ENCODE peak calls at places on chromosomes 3 and 15, in four cellular contexts. One of them, this sample, is unnamed.

GRCh38 chr3:16770792-16771191 is 114.0 kb upstream of the PLCL2 start:
- DNase-seq in thoracic aorta: no peak
- DNase-seq in fibroblast of the aortic adventitia: no peak
- DNase-seq in PC-3: no peak
- DNase-seq in this sample: no peak

GRCh38 chr3:27717200-27717852 is 4.8 kb downstream of the EOMES start:
- DNase-seq in thoracic aorta: no peak
- DNase-seq in fibroblast of the aortic adventitia: no peak
- DNase-seq in PC-3: no peak
- DNase-seq in this sample: no peak

GRCh38 chr15:31964586-31965307 is 65.6 kb upstream of the CHRNA7 start:
- DNase-seq in thoracic aorta: no peak
- DNase-seq in fibroblast of the aortic adventitia: no peak
- DNase-seq in PC-3: no peak
- DNase-seq in this sample: no peak

GRCh38 chr3:15361494-15362214 is 29.3 kb upstream of the SH3BP5 start:
- DNase-seq in thoracic aorta: no peak
- DNase-seq in fibroblast of the aortic adventitia: no peak
- DNase-seq in PC-3: peak; percentile 13
- DNase-seq in this sample: no peak

GRCh38 chr15:101664303-101664913 is 12.2 kb upstream of the TM2D3 start:
- DNase-seq in thoracic aorta: no peak
- DNase-seq in fibroblast of the aortic adventitia: no peak
- DNase-seq in PC-3: peak; percentile 48
- DNase-seq in this sample: no peak

GRCh38 chr3:147388395-147389264 is 17.7 kb downstream of the ZIC4 start:
- DNase-seq in thoracic aorta: no peak
- DNase-seq in fibroblast of the aortic adventitia: no peak
- DNase-seq in PC-3: no peak
- DNase-seq in this sample: peak; percentile 57

GRCh38 chr15:74269362-74270035 is 33.4 kb downstream of the CCDC33 start:
- DNase-seq in thoracic aorta: no peak
- DNase-seq in fibroblast of the aortic adventitia: no peak
- DNase-seq in PC-3: no peak
- DNase-seq in this sample: no peak

GRCh38 chr3:64871955-64872354 is 184.2 kb upstream of the ADAMTS9 start:
- DNase-seq in thoracic aorta: no peak
- DNase-seq in fibroblast of the aortic adventitia: no peak
- DNase-seq in PC-3: no peak
- DNase-seq in this sample: no peak

GRCh38 chr3:58487140-58487886 is 4.6 kb upstream of the KCTD6 start:
- DNase-seq in thoracic aorta: no peak
- DNase-seq in fibroblast of the aortic adventitia: peak; percentile 65
- DNase-seq in PC-3: peak; percentile 63
- DNase-seq in this sample: peak; percentile 56

GRCh38 chr3:30805695-30806094 is 88.8 kb downstream of the GADL1 start:
- DNase-seq in thoracic aorta: no peak
- DNase-seq in fibroblast of the aortic adventitia: no peak
- DNase-seq in PC-3: no peak
- DNase-seq in this sample: no peak

GRCh38 chr3:148999806-149000205 is 8.5 kb downstream of the GYG1 start:
- DNase-seq in thoracic aorta: no peak
- DNase-seq in fibroblast of the aortic adventitia: no peak
- DNase-seq in PC-3: no peak
- DNase-seq in this sample: no peak

GRCh38 chr3:108322352-108322751 is 26.0 kb downstream of the HHLA2 start:
- DNase-seq in thoracic aorta: no peak
- DNase-seq in fibroblast of the aortic adventitia: no peak
- DNase-seq in PC-3: no peak
- DNase-seq in this sample: no peak

GRCh38 chr3:65894679-65895078 is 144.0 kb downstream of the MAGI1 start:
- DNase-seq in thoracic aorta: no peak
- DNase-seq in fibroblast of the aortic adventitia: peak; percentile 65
- DNase-seq in PC-3: no peak
- DNase-seq in this sample: no peak

GRCh38 chr3:32200991-32201758 is 37.3 kb upstream of the CMTM8 start:
- DNase-seq in thoracic aorta: no peak
- DNase-seq in fibroblast of the aortic adventitia: no peak
- DNase-seq in PC-3: no peak
- DNase-seq in this sample: no peak

GRCh38 chr3:123361019-123361418 is 87.9 kb downstream of the ADCY5 start:
- DNase-seq in thoracic aorta: no peak
- DNase-seq in fibroblast of the aortic adventitia: no peak
- DNase-seq in PC-3: no peak
- DNase-seq in this sample: no peak
- TF ChIP-seq CTCF in thoracic aorta: no peak
- TF ChIP-seq CTCF in fibroblast of the aortic adventitia: no peak
- TF ChIP-seq CTCF in PC-3: peak; percentile 10
- TF ChIP-seq CTCF in this sample: peak; percentile 16

GRCh38 chr3:160340351-160340750 is 58.7 kb downstream of the IFT80 start:
- DNase-seq in thoracic aorta: no peak
- DNase-seq in fibroblast of the aortic adventitia: no peak
- DNase-seq in PC-3: no peak
- DNase-seq in this sample: no peak

GRCh38 chr3:160346511-160346910 is 52.5 kb downstream of the IFT80 start:
- DNase-seq in thoracic aorta: no peak
- DNase-seq in fibroblast of the aortic adventitia: peak; percentile 30
- DNase-seq in PC-3: no peak
- DNase-seq in this sample: no peak

DNA sequence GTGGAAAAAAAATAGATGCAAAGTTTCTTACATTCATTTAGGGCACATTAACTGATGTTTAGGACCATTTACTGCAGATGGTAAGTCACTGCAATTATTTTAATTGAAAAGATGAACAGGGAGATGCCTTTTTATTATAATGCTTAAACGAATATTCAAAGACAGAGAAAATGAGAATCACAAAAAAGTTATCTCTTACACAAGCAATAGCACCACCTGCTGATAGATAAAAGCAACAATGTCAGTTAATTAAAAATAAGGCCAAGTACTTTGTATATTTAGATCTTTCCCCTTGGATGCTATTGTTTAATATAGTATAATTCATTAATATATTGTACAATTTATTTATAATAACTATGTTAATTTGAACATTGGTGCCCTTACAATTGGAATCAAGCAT is 55.9 kb downstream of the IFT80 start:
- DNase-seq in thoracic aorta: no peak
- DNase-seq in fibroblast of the aortic adventitia: peak; percentile 53
- DNase-seq in PC-3: peak; percentile 42
- DNase-seq in this sample: peak; percentile 17
- TF ChIP-seq CTCF in thoracic aorta: no peak
- TF ChIP-seq CTCF in fibroblast of the aortic adventitia: peak; percentile 46
- TF ChIP-seq CTCF in PC-3: peak; percentile 60
- TF ChIP-seq CTCF in this sample: peak; percentile 27

GRCh38 chr3:139269984-139270383 is 73.8 kb upstream of the MRPS22 start:
- DNase-seq in thoracic aorta: no peak
- DNase-seq in fibroblast of the aortic adventitia: no peak
- DNase-seq in PC-3: no peak
- DNase-seq in this sample: no peak
- TF ChIP-seq CTCF in thoracic aorta: no peak
- TF ChIP-seq CTCF in fibroblast of the aortic adventitia: no peak
- TF ChIP-seq CTCF in PC-3: no peak
- TF ChIP-seq CTCF in this sample: no peak

GRCh38 chr3:51819709-51820406 is 40.8 kb upstream of the IQCF6 start:
- DNase-seq in thoracic aorta: no peak
- DNase-seq in fibroblast of the aortic adventitia: no peak
- DNase-seq in PC-3: peak; percentile 11
- DNase-seq in this sample: no peak
- TF ChIP-seq CTCF in thoracic aorta: no peak
- TF ChIP-seq CTCF in fibroblast of the aortic adventitia: no peak
- TF ChIP-seq CTCF in PC-3: peak; percentile 50
- TF ChIP-seq CTCF in this sample: peak; percentile 16

GRCh38 chr15:57752426-57752825 is 45.9 kb downstream of the POLR2M start:
- DNase-seq in thoracic aorta: no peak
- DNase-seq in fibroblast of the aortic adventitia: no peak
- DNase-seq in PC-3: no peak
- DNase-seq in this sample: peak; percentile 24
- TF ChIP-seq CTCF in thoracic aorta: peak; percentile 13
- TF ChIP-seq CTCF in fibroblast of the aortic adventitia: peak; percentile 15
- TF ChIP-seq CTCF in PC-3: no peak
- TF ChIP-seq CTCF in this sample: peak; percentile 25

This sample was measured in astrocyte of the spinal cord.